ENCODE peak calls at places on chromosomes 6 and 20, in five cellular contexts. A is H9, R is mesenchymal stem cell, Y is neuronal stem cell, Q is H1. V is an unnamed sample.

GRCh38 chr6:159311618-159312017 is 142.4 kb downstream of the FNDC1 start:
- DNase-seq in Y (no peak), Q (no peak), A (no peak), R (no peak), V (no peak)

GRCh38 chr6:47195251-47195650 is 114.5 kb downstream of the TNFRSF21 start:
- DNase-seq in R (peak), A (no peak), Y (no peak), Q (no peak), V (no peak)

GRCh38 chr20:23248524-23248923 is 102.1 kb upstream of the NXT1 start:
- DNase-seq in Q (no peak), R (peak), A (no peak), Y (no peak), V (no peak)

GRCh38 chr6:144093236-144093635 is 2.1 kb downstream of the SF3B5 start:
- DNase-seq in Y (no peak), Q (no peak), A (no peak), R (no peak), V (no peak)

GRCh38 chr6:2706482-2706881 is 44.2 kb downstream of the MYLK4 start:
- DNase-seq in A (no peak), R (no peak), Q (no peak), Y (no peak), V (no peak)

GRCh38 chr6:13943943-13944342 is 19.2 kb downstream of the RNF182 start:
- DNase-seq in Q (no peak), Y (no peak), A (peak), R (no peak), V (no peak)

GRCh38 chr20:61565791-61566190 is 313.7 kb downstream of the CDH4 start:
- DNase-seq in R (no peak), Q (no peak), A (no peak), Y (no peak), V (no peak)

GRCh38 chr20:33668087-33668790 is 1.5 kb downstream of the ACTL10 start:
- DNase-seq in Y (no peak), A (no peak), R (no peak), Q (peak), V (no peak)

GRCh38 chr6:52517502-52518278 is 59.2 kb downstream of the TRAM2 start:
- DNase-seq in Q (peak), A (peak), R (peak), Y (peak), V (peak)

GRCh38 chr20:1871807-1872455 is 23.3 kb upstream of the SIRPA start:
- DNase-seq in Q (no peak), Y (no peak), R (no peak), A (no peak), V (no peak)

GRCh38 chr6:100335999-100336398 is 128.7 kb downstream of the SIM1 start:
- DNase-seq in Y (no peak), A (no peak), Q (no peak), R (no peak), V (no peak)

GRCh38 chr20:53413188-53413631 is 180.4 kb downstream of the ZNF217 start:
- DNase-seq in Q (peak), Y (peak), A (peak), R (no peak), V (peak)

GRCh38 chr6:160986831-160987230 is 4.7 kb upstream of the MAP3K4 start:
- DNase-seq in A (no peak), Y (no peak), Q (no peak), R (no peak), V (no peak)

GRCh38 chr6:166008441-166009369 is 158.9 kb downstream of the TBXT start:
- DNase-seq in A (peak), R (peak), Q (peak), Y (no peak), V (no peak)

GRCh38 chr20:46350201-46350985 is 42.1 kb upstream of the CDH22 start:
- DNase-seq in Y (peak), R (peak), Q (no peak), A (peak), V (no peak)

GRCh38 chr6:121660277-121660676 is 224.8 kb downstream of the GJA1 start:
- DNase-seq in Q (no peak), Y (no peak), R (no peak), A (no peak), V (no peak)

GRCh38 chr20:15849131-15849685 is 724.0 kb downstream of the KIF16B start:
- DNase-seq in A (no peak), Y (no peak), R (no peak), Q (no peak), V (no peak)

GRCh38 chr6:110876170-110876773 is 1.7 kb downstream of the AMD1 start:
- DNase-seq in Y (peak), A (peak), R (peak), Q (peak), V (peak)

GRCh38 chr6:32244270-32244669 is 20.4 kb upstream of the NOTCH4 start:
- DNase-seq in A (no peak), Q (no peak), R (no peak), Y (no peak), V (no peak)

GRCh38 chr6:157380458-157380778 is 572 bp upstream of the ZDHHC14 start:
- DNase-seq in Q (no peak), Y (peak), A (peak), R (no peak), V (no peak)

GRCh38 chr20:31496761-31497295 is 17.4 kb upstream of the HM13 start:
- DNase-seq in Y (no peak), R (no peak), A (no peak), Q (no peak), V (no peak)

GRCh38 chr6:106997392-106998257 is 23.1 kb upstream of the CD24 start:
- DNase-seq in Q (peak), A (peak), Y (peak), R (peak), V (peak)

GRCh38 chr6:1418471-1419191 is 29.3 kb downstream of the FOXF2 start:
- DNase-seq in A (no peak), Q (no peak), Y (no peak), R (peak), V (no peak)
- H3K27ac ChIP-seq in A (no peak), Q (no peak), Y (no peak), R (no peak), V (no peak)

GRCh38 chr6:133893324-133893692 is 4.4 kb downstream of the TCF21 start:
- DNase-seq in Y (no peak), Q (no peak), A (no peak), R (no peak), V (no peak)
- H2AK5ac ChIP-seq in Y (no peak), Q (no peak), A (no peak), R (no peak), V (no peak)

GRCh38 chr6:39887692-39888450 is 46.4 kb downstream of the MOCS1 start:
- DNase-seq in R (peak), A (no peak), Q (no peak), Y (no peak), V (peak)
- H2BK12ac ChIP-seq in R (peak), A (no peak), Q (no peak), Y (no peak), V (no peak)

GRCh38 chr6:97282238-97282725 is 734 bp downstream of the MMS22L start:
- DNase-seq in Y (peak), A (no peak), Q (no peak), R (no peak), V (no peak)
- H3K27ac ChIP-seq in Y (peak), A (no peak), Q (peak), R (peak), V (no peak)

GRCh38 chr6:125984311-125984710 is 2.0 kb upstream of the TRMT11 start:
- DNase-seq in A (no peak), Q (no peak), Y (no peak), R (peak), V (no peak)
- H2AK5ac ChIP-seq in A (no peak), Q (no peak), Y (no peak), R (no peak), V (no peak)

DNA sequence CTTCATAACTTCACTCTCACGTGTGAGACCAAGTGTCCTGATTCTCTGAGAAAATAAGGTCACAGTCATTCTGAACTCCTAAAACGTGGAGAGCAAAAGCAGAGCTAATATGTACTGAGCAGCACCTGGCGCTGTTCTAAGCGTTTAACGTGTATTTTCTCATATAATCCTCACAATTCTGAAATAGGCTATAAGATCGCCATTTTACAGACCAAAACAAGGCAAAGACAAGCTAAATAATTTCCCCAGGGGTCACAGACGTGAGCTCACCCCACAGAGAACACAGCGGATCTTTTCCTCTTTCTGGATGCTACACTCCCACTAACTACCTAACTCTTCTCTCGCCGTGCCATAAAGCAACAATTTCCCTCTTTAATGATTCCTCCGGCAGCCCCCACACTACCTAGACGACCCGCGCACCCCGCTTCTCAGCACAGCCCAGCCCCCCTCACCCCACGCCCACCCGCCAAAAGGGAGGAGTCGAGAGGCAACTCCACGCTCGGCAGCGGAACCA is 636 bp downstream of the SUPT3H start:
- DNase-seq in Y (no peak), Q (no peak), A (no peak), R (no peak), V (peak)
- H2BK12ac ChIP-seq in Y (no peak), Q (peak), A (no peak), R (no peak), V (no peak)

DNA sequence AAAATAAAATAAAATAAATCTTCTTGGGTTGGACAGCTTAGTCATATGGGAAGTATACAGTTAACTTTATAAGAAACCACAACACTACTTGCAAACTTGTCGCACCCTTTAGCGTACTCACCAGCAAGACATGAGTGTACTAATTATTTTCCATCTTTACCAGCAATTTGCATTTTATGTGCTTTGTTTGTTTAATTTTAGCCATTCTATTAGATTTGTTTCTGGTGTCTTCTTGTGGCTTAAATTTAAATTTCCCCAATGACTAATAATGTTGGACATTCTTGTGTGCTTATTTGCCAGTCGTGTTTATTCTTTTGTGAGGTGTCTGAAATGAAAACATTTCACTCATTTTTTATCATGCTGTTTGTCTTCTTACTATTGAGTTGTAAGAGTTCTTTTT is 1172.2 kb upstream of the CITED2 start:
- DNase-seq in Q (no peak), Y (no peak), A (no peak), R (peak), V (no peak)
- H3K27ac ChIP-seq in Q (no peak), Y (no peak), A (no peak), R (no peak), V (no peak)